ENCODE peak calls at places on chromosomes 2 and 18, in five cellular contexts. N is uterus, O is PC-3, T is lower lobe of right lung, H is BJ. R is an unnamed sample.

GRCh38 chr2:74740395-74741075 is 86.5 kb downstream of the SEMA4F start:
- DNase-seq in N (no peak), O (peak; percentile 98), T (peak; percentile 76), H (peak; percentile 95), R (peak; percentile 83)

GRCh38 chr18:13834501-13835015 is 10.6 kb downstream of the MC5R start:
- DNase-seq in N (no peak), O (peak; percentile 4), T (no peak), H (no peak), R (peak; percentile 45)

GRCh38 chr2:64359892-64360657 is 93.9 kb upstream of the LGALSL start:
- DNase-seq in N (peak; percentile 84), O (peak; percentile 99), T (peak; percentile 59), H (peak; percentile 66), R (peak; percentile 79)

GRCh38 chr2:78892310-78892709 is 133.2 kb upstream of the REG3G start:
- DNase-seq in N (no peak), O (no peak), T (no peak), H (no peak), R (no peak)

GRCh38 chr2:209358992-209359391 is 64.9 kb upstream of the MAP2 start:
- DNase-seq in N (no peak), O (no peak), T (no peak), H (no peak), R (no peak)

GRCh38 chr18:62101236-62101635 is 85.6 kb downstream of the PIGN start:
- DNase-seq in N (no peak), O (no peak), T (no peak), H (peak; percentile 22), R (no peak)

GRCh38 chr18:23798249-23798648 is 109.0 kb downstream of the LAMA3 start:
- DNase-seq in N (no peak), O (no peak), T (no peak), H (no peak), R (no peak)

GRCh38 chr2:71949537-71949798 is 198.2 kb downstream of the CYP26B1 start:
- DNase-seq in N (no peak), O (no peak), T (no peak), H (no peak), R (no peak)

GRCh38 chr2:9668686-9669338 is 38.0 kb upstream of the YWHAQ start:
- DNase-seq in N (no peak), O (no peak), T (no peak), H (no peak), R (no peak)

GRCh38 chr2:224922142-224922727 is 120.0 kb downstream of the DOCK10 start:
- DNase-seq in N (no peak), O (no peak), T (no peak), H (no peak), R (no peak)

GRCh38 chr2:121596221-121597080 is 52.8 kb downstream of the CLASP1 start:
- DNase-seq in N (no peak), O (peak; percentile 74), T (peak; percentile 65), H (peak; percentile 19), R (peak; percentile 11)

GRCh38 chr2:102331311-102331980 is 20.1 kb downstream of the IL1RL1 start:
- DNase-seq in N (no peak), O (no peak), T (no peak), H (no peak), R (no peak)

GRCh38 chr2:239293450-239294430 is 107.1 kb downstream of the HDAC4 start:
- DNase-seq in N (peak; percentile 20), O (no peak), T (peak; percentile 41), H (no peak), R (no peak)

GRCh38 chr2:218081695-218082094 is 12.6 kb downstream of the RUFY4 start:
- DNase-seq in N (no peak), O (no peak), T (no peak), H (peak; percentile 94), R (peak; percentile 19)

GRCh38 chr2:37569986-37570688 is 101.3 kb downstream of the CDC42EP3 start:
- DNase-seq in N (no peak), O (peak; percentile 52), T (no peak), H (no peak), R (no peak)

GRCh38 chr18:31099490-31100230 is 2.6 kb downstream of the DSC2 start:
- DNase-seq in N (no peak), O (peak; percentile 64), T (no peak), H (no peak), R (no peak)

GRCh38 chr2:214246417-214246816 is 164.4 kb upstream of the VWC2L start:
- DNase-seq in N (no peak), O (no peak), T (no peak), H (no peak), R (no peak)

GRCh38 chr2:113966832-113967231 is 76.9 kb downstream of the ACTR3 start:
- DNase-seq in N (no peak), O (peak; percentile 46), T (no peak), H (no peak), R (no peak)

GRCh38 chr2:6353669-6354068 is 512.0 kb downstream of the CMPK2 start:
- DNase-seq in N (no peak), O (no peak), T (no peak), H (no peak), R (no peak)

GRCh38 chr2:240591226-240591625 is 4.7 kb downstream of the CAPN10 start:
- DNase-seq in N (no peak), O (no peak), T (no peak), H (no peak), R (no peak)

GRCh38 chr2:54664238-54664786 is 59.1 kb upstream of the EML6 start:
- DNase-seq in N (no peak), O (no peak), T (no peak), H (no peak), R (no peak)

GRCh38 chr2:25558262-25558661 is 115.1 kb downstream of the DTNB start:
- DNase-seq in N (no peak), O (peak; percentile 62), T (no peak), H (peak; percentile 39), R (no peak)

GRCh38 chr2:134763164-134763710 is 44.4 kb upstream of the TMEM163 start:
- DNase-seq in N (no peak), O (no peak), T (no peak), H (no peak), R (no peak)

GRCh38 chr2:20617892-20618467 is 32.9 kb downstream of the HS1BP3 start:
- DNase-seq in N (peak; percentile 99), O (peak; percentile 95), T (peak; percentile 97), H (peak; percentile 90), R (peak; percentile 99)

GRCh38 chr2:2769481-2770431 is 438.7 kb upstream of the MYT1L start:
- DNase-seq in N (no peak), O (no peak), T (no peak), H (no peak), R (no peak)

DNA sequence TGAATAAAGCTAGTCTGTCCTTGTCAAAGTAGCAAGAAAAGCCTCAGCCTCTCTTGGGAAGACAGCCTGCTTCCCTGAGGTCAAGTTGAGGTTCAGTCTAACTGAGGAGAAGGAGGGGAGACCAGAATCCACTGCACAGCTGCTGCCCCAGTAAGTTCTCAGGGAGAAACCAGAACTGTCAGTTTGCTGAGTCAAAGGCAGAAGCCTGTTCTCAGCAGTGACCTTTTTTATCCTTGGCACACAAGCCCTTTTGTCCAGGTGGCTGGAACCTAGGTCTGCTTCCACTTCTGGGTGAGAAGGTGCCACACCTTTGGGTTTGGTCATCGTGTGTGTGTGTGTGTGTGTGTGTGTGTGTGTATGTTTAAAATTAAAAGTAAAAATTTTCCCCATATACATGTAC is 15.1 kb downstream of the INPP4A start:
- DNase-seq in N (no peak), O (peak; percentile 38), T (no peak), H (no peak), R (no peak)
- H3K4me3 ChIP-seq in N (no peak overlapping the region), O (no peak overlapping the region), T (no peak overlapping the region), H (no peak overlapping the region), R (no peak overlapping the region)

GRCh38 chr2:237870126-237870525 is 10.7 kb downstream of the RAMP1 start:
- DNase-seq in N (no peak), O (no peak), T (no peak), H (no peak), R (no peak)
- TF ChIP-seq CTCF in N (no peak), O (no peak), T (no peak), H (no peak), R (no peak)

GRCh38 chr2:237414056-237414661 is at the start of gene COL6A3:
- DNase-seq in N (peak; percentile 91), O (no peak), T (no peak), H (peak; percentile 97), R (no peak)
- H3K4me3 ChIP-seq in N (peak within 1 kb of the TSS; percentile 75), O (no peak within 1 kb of the TSS), T (peak within 1 kb of the TSS; percentile 56), H (peak within 1 kb of the TSS; percentile 94), R (no peak within 1 kb of the TSS)

GRCh38 chr2:237322564-237322963 is 91.4 kb downstream of the COL6A3 start:
- DNase-seq in N (no peak), O (peak; percentile 63), T (no peak), H (no peak), R (no peak)
- TF ChIP-seq CTCF in N (no peak), O (peak; percentile 85), T (peak; percentile 54), H (peak; percentile 41), R (peak; percentile 66)

R was measured in retinal pigment epithelial cell.